ENCODE peak calls at places on chromosome 22, in nine cellular contexts. Y is activated T-helper 2 cell treated with anti-CD3 and anti-CD28 coated beads, Interferon-gamma antibody, Interleukin-2, Interleukin-4, amounts not matched to agents 10 μg/mL and 5 μg/mL and 100 μg/mL, durations not matched to agents 14 hours and 24 hours and 36 hours; Q is adrenal gland; T is fibroblast of pulmonary artery; D is GM12891; I is HL-60; F is stimulated activated naive CD4-positive, alpha-beta T cell; K is kidney tubule cell; J is RWPE1. B is an unnamed sample.

GRCh38 chr22:38290347-38290746 is 17.5 kb upstream of the TMEM184B start:
- DNase-seq in Y (no peak), Q (no peak), T (no peak), D (no peak), I (peak), F (no peak), K (no peak), J (no peak), B (no peak)

GRCh38 chr22:31138126-31138525 is 2.2 kb downstream of the PLA2G3 start:
- DNase-seq in Y (no peak), Q (no peak), T (no peak), D (no peak), I (no peak), F (no peak), K (no peak), J (no peak), B (no peak)

GRCh38 chr22:40348025-40348658 is 1.8 kb downstream of the ADSL start:
- DNase-seq in Y (peak), Q (peak), T (peak), D (peak), I (peak), F (peak), K (peak), J (peak), B (peak)

GRCh38 chr22:32996702-32997101 is 61.5 kb downstream of the SYN3 start:
- DNase-seq in Y (no peak), Q (no peak), T (no peak), D (no peak), I (no peak), F (no peak), K (peak), J (peak), B (no peak)

GRCh38 chr22:40054486-40054885 is 59.7 kb downstream of the FAM83F start:
- DNase-seq in Y (no peak), Q (no peak), T (no peak), D (no peak), I (no peak), F (no peak), K (no peak), J (no peak), B (no peak)

GRCh38 chr22:41925783-41926460 is 684 bp downstream of the TNFRSF13C start:
- DNase-seq in Y (peak), Q (peak), T (peak), D (no peak), I (peak), F (peak), K (peak), J (no peak), B (peak)

GRCh38 chr22:25651332-25651731 is 86.9 kb downstream of the GRK3 start:
- DNase-seq in Y (no peak), Q (no peak), T (no peak), D (no peak), I (no peak), F (no peak), K (no peak), J (no peak), B (no peak)

GRCh38 chr22:20602589-20603164 is 95.3 kb downstream of the MED15 start:
- DNase-seq in Y (no peak), Q (no peak), T (no peak), D (no peak), I (no peak), F (no peak), K (no peak), J (no peak), B (no peak)

GRCh38 chr22:46726066-46726985 is 11.7 kb downstream of the CERK start:
- DNase-seq in Y (no peak), Q (no peak), T (no peak), D (no peak), I (no peak), F (no peak), K (no peak), J (no peak), B (no peak)

GRCh38 chr22:22462813-22463567 is 45.6 kb downstream of the ZNF280B start:
- DNase-seq in Y (no peak), Q (no peak), T (no peak), D (no peak), I (peak), F (no peak), K (no peak), J (no peak), B (peak)

GRCh38 chr22:36934940-36935610 is 21.6 kb downstream of the CSF2RB start:
- DNase-seq in Y (no peak), Q (peak), T (no peak), D (no peak), I (no peak), F (no peak), K (no peak), J (no peak), B (no peak)

GRCh38 chr22:37418627-37419369 is 8.5 kb downstream of the ELFN2 start:
- DNase-seq in Y (no peak), Q (no peak), T (no peak), D (no peak), I (no peak), F (no peak), K (no peak), J (no peak), B (no peak)

GRCh38 chr22:44940121-44940520 is 69.7 kb downstream of the PHF21B start:
- DNase-seq in Y (no peak), Q (no peak), T (no peak), D (no peak), I (no peak), F (no peak), K (no peak), J (no peak), B (no peak)

GRCh38 chr22:42645938-42646568 is 3.1 kb downstream of the CYB5R3 start:
- DNase-seq in Y (no peak), Q (no peak), T (no peak), D (no peak), I (no peak), F (no peak), K (no peak), J (no peak), B (no peak)

GRCh38 chr22:35866646-35867045 is 149.0 kb downstream of the APOL5 start:
- DNase-seq in Y (no peak), Q (no peak), T (peak), D (no peak), I (no peak), F (no peak), K (no peak), J (no peak), B (no peak)

GRCh38 chr22:36934153-36934939 is 20.9 kb downstream of the CSF2RB start:
- DNase-seq in Y (no peak), Q (peak), T (no peak), D (no peak), I (no peak), F (no peak), K (no peak), J (no peak), B (no peak)

GRCh38 chr22:49772692-49773091 is 55.0 kb downstream of the BRD1 start:
- DNase-seq in Y (no peak), Q (no peak), T (no peak), D (no peak), I (no peak), F (no peak), K (no peak), J (no peak), B (no peak)